ENCODE peak calls at places on chromosome 15, in seven cellular contexts. One of them, this sample, is unnamed.

GRCh38 chr15:101615986-101616848 is 36.0 kb downstream of the TM2D3 start:
- DNase-seq in AG04450: no peak
- DNase-seq in colonic mucosa: peak; percentile 63
- DNase-seq in neural progenitor cell: peak; percentile 83
- DNase-seq in astrocyte of the spinal cord: peak; percentile 68
- DNase-seq in suprapubic skin: no peak
- DNase-seq in pancreas: peak; percentile 68
- DNase-seq in this sample: peak; percentile 58

GRCh38 chr15:51623386-51623938 is 891 bp upstream of the DMXL2 start:
- DNase-seq in pancreas: no peak
- DNase-seq in neural progenitor cell: no peak
- DNase-seq in AG04450: no peak
- DNase-seq in astrocyte of the spinal cord: no peak
- DNase-seq in suprapubic skin: no peak
- DNase-seq in colonic mucosa: peak; percentile 89
- DNase-seq in this sample: no peak

GRCh38 chr15:99446565-99447496 is 119.0 kb upstream of the MEF2A start:
- DNase-seq in suprapubic skin: no peak
- DNase-seq in AG04450: no peak
- DNase-seq in neural progenitor cell: no peak
- DNase-seq in pancreas: no peak
- DNase-seq in astrocyte of the spinal cord: no peak
- DNase-seq in colonic mucosa: no peak
- DNase-seq in this sample: no peak

GRCh38 chr15:63166219-63166618 is 8.9 kb upstream of the RPS27L start:
- DNase-seq in AG04450: no peak
- DNase-seq in colonic mucosa: no peak
- DNase-seq in astrocyte of the spinal cord: no peak
- DNase-seq in neural progenitor cell: no peak
- DNase-seq in suprapubic skin: no peak
- DNase-seq in pancreas: no peak
- DNase-seq in this sample: peak; percentile 31

GRCh38 chr15:74857082-74857655 is 14.2 kb upstream of the ULK3 start:
- DNase-seq in suprapubic skin: no peak
- DNase-seq in AG04450: no peak
- DNase-seq in neural progenitor cell: no peak
- DNase-seq in colonic mucosa: peak; percentile 80
- DNase-seq in astrocyte of the spinal cord: no peak
- DNase-seq in pancreas: no peak
- DNase-seq in this sample: no peak

GRCh38 chr15:50180091-50180490 is 1.9 kb upstream of the SLC27A2 start:
- DNase-seq in suprapubic skin: no peak
- DNase-seq in colonic mucosa: no peak
- DNase-seq in AG04450: no peak
- DNase-seq in neural progenitor cell: no peak
- DNase-seq in pancreas: no peak
- DNase-seq in astrocyte of the spinal cord: no peak
- DNase-seq in this sample: no peak

GRCh38 chr15:41804920-41805666 is 22.8 kb upstream of the JMJD7 start:
- DNase-seq in colonic mucosa: no peak
- DNase-seq in pancreas: no peak
- DNase-seq in AG04450: no peak
- DNase-seq in astrocyte of the spinal cord: peak; percentile 22
- DNase-seq in suprapubic skin: no peak
- DNase-seq in neural progenitor cell: no peak
- DNase-seq in this sample: no peak

GRCh38 chr15:79378394-79379158 is 53.6 kb upstream of the MINAR1 start:
- DNase-seq in suprapubic skin: no peak
- DNase-seq in colonic mucosa: no peak
- DNase-seq in astrocyte of the spinal cord: no peak
- DNase-seq in AG04450: no peak
- DNase-seq in pancreas: no peak
- DNase-seq in neural progenitor cell: no peak
- DNase-seq in this sample: no peak

GRCh38 chr15:98946301-98947255 is 61.0 kb downstream of the PGPEP1L start:
- DNase-seq in AG04450: no peak
- DNase-seq in neural progenitor cell: no peak
- DNase-seq in astrocyte of the spinal cord: no peak
- DNase-seq in suprapubic skin: no peak
- DNase-seq in colonic mucosa: no peak
- DNase-seq in pancreas: no peak
- DNase-seq in this sample: no peak

GRCh38 chr15:45149060-45149459 is 19.3 kb downstream of the DUOX1 start:
- DNase-seq in suprapubic skin: no peak
- DNase-seq in neural progenitor cell: no peak
- DNase-seq in astrocyte of the spinal cord: no peak
- DNase-seq in pancreas: no peak
- DNase-seq in AG04450: no peak
- DNase-seq in colonic mucosa: no peak
- DNase-seq in this sample: no peak

GRCh38 chr15:44781128-44781810 is 44.9 kb downstream of the TRIM69 start:
- DNase-seq in neural progenitor cell: no peak
- DNase-seq in pancreas: no peak
- DNase-seq in AG04450: no peak
- DNase-seq in astrocyte of the spinal cord: no peak
- DNase-seq in colonic mucosa: no peak
- DNase-seq in suprapubic skin: no peak
- DNase-seq in this sample: no peak

GRCh38 chr15:100256096-100256984 is 85.4 kb downstream of the ADAMTS17 start:
- DNase-seq in AG04450: no peak
- DNase-seq in suprapubic skin: peak; percentile 60
- DNase-seq in pancreas: no peak
- DNase-seq in neural progenitor cell: no peak
- DNase-seq in colonic mucosa: no peak
- DNase-seq in astrocyte of the spinal cord: no peak
- DNase-seq in this sample: no peak

GRCh38 chr15:55250392-55250791 is 39.2 kb downstream of the RAB27A start:
- DNase-seq in pancreas: no peak
- DNase-seq in suprapubic skin: no peak
- DNase-seq in astrocyte of the spinal cord: peak; percentile 2
- DNase-seq in neural progenitor cell: no peak
- DNase-seq in colonic mucosa: no peak
- DNase-seq in AG04450: peak; percentile 36
- DNase-seq in this sample: no peak

GRCh38 chr15:72358532-72359180 is 17.2 kb downstream of the HEXA start:
- DNase-seq in AG04450: peak; percentile 23
- DNase-seq in colonic mucosa: peak; percentile 53
- DNase-seq in suprapubic skin: peak; percentile 84
- DNase-seq in neural progenitor cell: no peak
- DNase-seq in astrocyte of the spinal cord: peak; percentile 61
- DNase-seq in pancreas: no peak
- DNase-seq in this sample: no peak

GRCh38 chr15:99096173-99096893 is 8.5 kb upstream of the SYNM start:
- DNase-seq in neural progenitor cell: no peak
- DNase-seq in AG04450: no peak
- DNase-seq in astrocyte of the spinal cord: no peak
- DNase-seq in suprapubic skin: no peak
- DNase-seq in colonic mucosa: no peak
- DNase-seq in pancreas: no peak
- DNase-seq in this sample: no peak

GRCh38 chr15:85485956-85486567 is 105.7 kb downstream of the AKAP13 start:
- DNase-seq in AG04450: peak; percentile 58
- DNase-seq in neural progenitor cell: peak; percentile 80
- DNase-seq in astrocyte of the spinal cord: peak; percentile 73
- DNase-seq in colonic mucosa: peak; percentile 84
- DNase-seq in suprapubic skin: no peak
- DNase-seq in pancreas: no peak
- DNase-seq in this sample: peak; percentile 78

GRCh38 chr15:63122002-63122893 is 587 bp downstream of the LACTB start:
- DNase-seq in neural progenitor cell: peak; percentile 78
- DNase-seq in colonic mucosa: peak; percentile 83
- DNase-seq in pancreas: peak; percentile 86
- DNase-seq in AG04450: no peak
- DNase-seq in astrocyte of the spinal cord: peak; percentile 58
- DNase-seq in suprapubic skin: peak; percentile 93
- DNase-seq in this sample: peak; percentile 78

GRCh38 chr15:74983725-74984231 is 11.6 kb upstream of the SCAMP5 start:
- DNase-seq in astrocyte of the spinal cord: no peak
- DNase-seq in AG04450: no peak
- DNase-seq in suprapubic skin: no peak
- DNase-seq in pancreas: no peak
- DNase-seq in neural progenitor cell: no peak
- DNase-seq in colonic mucosa: no peak
- DNase-seq in this sample: peak; percentile 22

GRCh38 chr15:57541805-57542504 is 49.7 kb upstream of the MYZAP start:
- DNase-seq in astrocyte of the spinal cord: peak; percentile 75
- DNase-seq in suprapubic skin: no peak
- DNase-seq in AG04450: peak; percentile 52
- DNase-seq in colonic mucosa: peak; percentile 85
- DNase-seq in pancreas: peak; percentile 72
- DNase-seq in neural progenitor cell: peak; percentile 70
- DNase-seq in this sample: peak; percentile 82

GRCh38 chr15:33059184-33059583 is 135.3 kb downstream of the FMN1 start:
- DNase-seq in neural progenitor cell: no peak
- DNase-seq in suprapubic skin: no peak
- DNase-seq in AG04450: peak; percentile 15
- DNase-seq in astrocyte of the spinal cord: peak; percentile 43
- DNase-seq in colonic mucosa: no peak
- DNase-seq in pancreas: no peak
- DNase-seq in this sample: no peak
- TF ChIP-seq CTCF in neural progenitor cell: no peak
- TF ChIP-seq CTCF in suprapubic skin: no peak
- TF ChIP-seq CTCF in AG04450: no peak
- TF ChIP-seq CTCF in astrocyte of the spinal cord: no peak
- TF ChIP-seq CTCF in colonic mucosa: no peak
- TF ChIP-seq CTCF in pancreas: no peak
- TF ChIP-seq CTCF in this sample: no peak

GRCh38 chr15:31605467-31605931 is 278.9 kb downstream of the KLF13 start:
- DNase-seq in pancreas: no peak
- DNase-seq in neural progenitor cell: peak; percentile 50
- DNase-seq in AG04450: no peak
- DNase-seq in suprapubic skin: no peak
- DNase-seq in astrocyte of the spinal cord: peak; percentile 5
- DNase-seq in colonic mucosa: no peak
- DNase-seq in this sample: no peak
- TF ChIP-seq CTCF in pancreas: no peak
- TF ChIP-seq CTCF in neural progenitor cell: peak; percentile 63
- TF ChIP-seq CTCF in AG04450: peak; percentile 41
- TF ChIP-seq CTCF in suprapubic skin: no peak
- TF ChIP-seq CTCF in astrocyte of the spinal cord: peak; percentile 18
- TF ChIP-seq CTCF in colonic mucosa: no peak
- TF ChIP-seq CTCF in this sample: no peak

DNA sequence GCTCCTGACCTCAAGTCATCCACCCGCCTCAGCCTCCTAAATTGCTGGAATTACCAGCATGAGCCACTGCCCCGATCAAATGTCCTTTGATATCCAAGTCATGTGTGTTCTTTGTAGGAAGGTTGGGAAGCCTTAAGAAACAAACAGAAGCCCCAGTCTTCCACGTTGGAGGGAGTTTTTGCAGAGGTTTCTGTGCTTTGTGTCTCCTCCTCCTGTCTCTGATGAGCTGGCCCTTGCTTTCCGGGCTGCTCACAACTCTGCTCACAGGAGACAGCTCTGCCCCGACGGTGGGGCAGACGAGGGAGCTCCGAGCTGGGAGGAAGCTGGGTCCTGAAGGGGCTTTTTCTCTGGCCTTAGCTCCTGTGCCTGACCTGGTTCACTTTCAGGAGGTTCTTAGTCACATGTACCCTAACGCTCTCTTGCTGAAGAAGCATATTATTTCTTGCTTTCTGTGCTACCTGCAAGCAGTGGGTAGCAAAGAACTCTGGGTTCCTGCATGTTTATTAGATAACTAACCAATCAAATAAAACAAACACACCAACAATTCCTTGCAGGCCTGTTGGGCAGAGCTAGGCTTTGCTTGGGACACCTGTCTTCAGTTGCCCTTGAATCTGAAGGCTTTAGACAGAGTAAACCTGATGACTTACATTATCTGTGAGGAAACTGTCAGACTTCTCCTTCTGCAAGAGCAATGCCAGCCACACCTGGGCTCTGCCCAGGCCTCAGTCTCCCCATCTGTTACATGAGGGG is 52.6 kb upstream of the SMAD6 start:
- DNase-seq in suprapubic skin: no peak
- DNase-seq in colonic mucosa: no peak
- DNase-seq in neural progenitor cell: no peak
- DNase-seq in astrocyte of the spinal cord: no peak
- DNase-seq in pancreas: no peak
- DNase-seq in AG04450: no peak
- DNase-seq in this sample: no peak
- TF ChIP-seq CTCF in suprapubic skin: no peak
- TF ChIP-seq CTCF in colonic mucosa: no peak
- TF ChIP-seq CTCF in neural progenitor cell: no peak
- TF ChIP-seq CTCF in astrocyte of the spinal cord: no peak
- TF ChIP-seq CTCF in pancreas: no peak
- TF ChIP-seq CTCF in AG04450: no peak
- TF ChIP-seq CTCF in this sample: no peak

GRCh38 chr15:40436892-40437753 is 3.6 kb upstream of the BAHD1 start:
- DNase-seq in suprapubic skin: no peak
- DNase-seq in AG04450: no peak
- DNase-seq in neural progenitor cell: peak; percentile 25
- DNase-seq in astrocyte of the spinal cord: no peak
- DNase-seq in pancreas: no peak
- DNase-seq in colonic mucosa: no peak
- DNase-seq in this sample: no peak

GRCh38 chr15:40437754-40438687 is 2.7 kb upstream of the BAHD1 start:
- DNase-seq in colonic mucosa: no peak
- DNase-seq in astrocyte of the spinal cord: no peak
- DNase-seq in suprapubic skin: no peak
- DNase-seq in neural progenitor cell: no peak
- DNase-seq in pancreas: no peak
- DNase-seq in AG04450: no peak
- DNase-seq in this sample: no peak

GRCh38 chr15:40435331-40436089 is 5.2 kb upstream of the BAHD1 start:
- DNase-seq in AG04450: no peak
- DNase-seq in astrocyte of the spinal cord: no peak
- DNase-seq in neural progenitor cell: no peak
- DNase-seq in colonic mucosa: no peak
- DNase-seq in suprapubic skin: no peak
- DNase-seq in pancreas: no peak
- DNase-seq in this sample: no peak

GRCh38 chr15:40438712-40439111 is 2.0 kb upstream of the BAHD1 start:
- DNase-seq in suprapubic skin: no peak
- DNase-seq in AG04450: no peak
- DNase-seq in colonic mucosa: no peak
- DNase-seq in astrocyte of the spinal cord: no peak
- DNase-seq in neural progenitor cell: no peak
- DNase-seq in pancreas: peak; percentile 68
- DNase-seq in this sample: no peak

DNA sequence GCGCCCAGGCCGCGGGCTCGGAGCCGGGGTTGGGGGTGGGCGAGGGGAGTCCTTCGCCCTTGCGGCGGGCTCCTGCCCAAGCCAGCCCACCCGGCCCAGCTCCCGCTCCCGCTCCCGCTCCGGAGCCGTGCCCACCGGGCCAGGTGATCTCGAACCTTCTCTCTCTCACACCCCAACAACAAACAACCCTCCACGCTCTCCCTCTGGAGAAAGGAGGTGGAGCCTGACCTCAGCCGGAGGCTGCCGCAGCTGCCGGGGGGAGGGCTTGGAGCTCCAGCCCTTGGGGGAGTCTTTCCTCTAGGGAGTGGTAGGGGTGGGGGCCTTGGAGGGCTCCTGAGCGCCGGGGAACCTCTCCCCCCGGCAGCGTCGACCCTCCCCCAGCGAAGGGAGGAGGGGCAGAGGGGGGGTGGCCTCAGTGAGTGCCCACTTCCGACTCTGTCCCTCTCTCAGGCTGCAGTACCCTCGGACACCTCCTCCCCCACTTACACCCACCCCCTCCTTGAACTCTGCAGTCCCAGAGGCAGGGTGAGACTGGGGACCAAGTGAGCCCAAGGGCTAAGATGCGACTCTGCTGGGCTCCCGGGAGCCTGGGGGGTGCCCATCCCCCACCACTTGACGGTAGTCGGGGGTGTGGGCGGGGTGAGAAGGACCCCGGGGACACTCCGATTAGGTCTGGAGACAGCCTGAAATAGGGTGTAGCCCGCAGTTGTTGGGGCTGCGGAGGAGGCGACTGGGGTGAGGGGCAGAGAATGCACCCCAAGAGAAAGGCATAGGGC is 4.4 kb upstream of the BAHD1 start:
- DNase-seq in pancreas: peak; percentile 50
- DNase-seq in suprapubic skin: no peak
- DNase-seq in AG04450: no peak
- DNase-seq in colonic mucosa: peak; percentile 78
- DNase-seq in astrocyte of the spinal cord: no peak
- DNase-seq in neural progenitor cell: peak; percentile 45
- DNase-seq in this sample: no peak
- TF ChIP-seq CTCF in pancreas: no peak
- TF ChIP-seq CTCF in suprapubic skin: no peak
- TF ChIP-seq CTCF in AG04450: no peak
- TF ChIP-seq CTCF in colonic mucosa: no peak
- TF ChIP-seq CTCF in astrocyte of the spinal cord: no peak
- TF ChIP-seq CTCF in neural progenitor cell: no peak
- TF ChIP-seq CTCF in this sample: no peak